ENCODE peak calls at places on chromosomes 16 and 17, in five cellular contexts. M is body of pancreas, O is upper lobe of right lung, N is lung, C is endothelial cell. D is an unnamed sample.

GRCh38 chr17:2691965-2692780 is 19.4 kb downstream of the CLUH start:
- DNase-seq in M (peak), O (peak), N (no peak), C (no peak), D (no peak)

GRCh38 chr17:58377661-58378060 is 25.7 kb upstream of the SUPT4H1 start:
- DNase-seq in M (no peak), O (no peak), N (no peak), C (no peak), D (no peak)

GRCh38 chr17:60827920-60828319 is 150.3 kb downstream of the BCAS3 start:
- DNase-seq in M (no peak), O (no peak), N (no peak), C (no peak), D (no peak)

GRCh38 chr16:30372725-30373124 is 1.9 kb upstream of the MYL11 start:
- DNase-seq in M (no peak), O (peak), N (no peak), C (no peak), D (no peak)

GRCh38 chr16:57512296-57513001 is 23.9 kb downstream of the CCDC102A start:
- DNase-seq in M (no peak), O (no peak), N (no peak), C (no peak), D (no peak)

GRCh38 chr17:1629647-1630310 is 1.1 kb upstream of the SLC43A2 start:
- DNase-seq in M (peak), O (peak), N (peak), C (peak), D (peak)

GRCh38 chr16:5036228-5037156 is 2.8 kb upstream of the NAGPA start:
- DNase-seq in M (no peak), O (no peak), N (no peak), C (no peak), D (no peak)

GRCh38 chr16:19563377-19563776 is 7.9 kb downstream of the VPS35L start:
- DNase-seq in M (no peak), O (no peak), N (no peak), C (no peak), D (no peak)

GRCh38 chr16:53876811-53877210 is 172.9 kb downstream of the FTO start:
- DNase-seq in M (no peak), O (no peak), N (no peak), C (no peak), D (no peak)

GRCh38 chr17:66200685-66201092 is 8.8 kb upstream of the CEP112 start:
- DNase-seq in M (peak), O (no peak), N (peak), C (peak), D (peak)

GRCh38 chr17:70584255-70584654 is 414.9 kb downstream of the KCNJ2 start:
- DNase-seq in M (no peak), O (no peak), N (no peak), C (no peak), D (no peak)

GRCh38 chr17:16304832-16305231 is 48.4 kb downstream of the CENPV start:
- DNase-seq in M (no peak), O (no peak), N (no peak), C (peak), D (no peak)

GRCh38 chr17:61393904-61394629 is 5.6 kb upstream of the TBX2 start:
- DNase-seq in M (no peak), O (no peak), N (no peak), C (no peak), D (no peak)

GRCh38 chr16:85554791-85555548 is 58.2 kb upstream of the GSE1 start:
- DNase-seq in M (peak), O (peak), N (peak), C (peak), D (peak)

GRCh38 chr16:15985144-15985543 is 35.7 kb downstream of the ABCC1 start:
- DNase-seq in M (no peak), O (no peak), N (no peak), C (no peak), D (no peak)

GRCh38 chr17:44906987-44907681 is 7.9 kb upstream of the EFTUD2 start:
- DNase-seq in M (no peak), O (no peak), N (no peak), C (no peak), D (no peak)

GRCh38 chr16:55842369-55843104 is 9.6 kb upstream of the CES1 start:
- DNase-seq in M (peak), O (no peak), N (no peak), C (peak), D (no peak)

GRCh38 chr17:79079421-79080200 is 5.0 kb downstream of the ENGASE start:
- DNase-seq in M (no peak), O (peak), N (no peak), C (no peak), D (no peak)

GRCh38 chr17:50112694-50113093 is 17.3 kb downstream of the SAMD14 start:
- DNase-seq in M (no peak), O (no peak), N (no peak), C (no peak), D (no peak)

GRCh38 chr17:65537845-65538678 is 23.4 kb downstream of the AXIN2 start:
- DNase-seq in M (no peak), O (no peak), N (no peak), C (no peak), D (no peak)

GRCh38 chr17:4585203-4585939 is 1.0 kb downstream of the SMTNL2 start:
- DNase-seq in M (no peak), O (peak), N (no peak), C (no peak), D (no peak)

GRCh38 chr17:80599546-80600305 is 55.1 kb downstream of the RPTOR start:
- DNase-seq in M (no peak), O (no peak), N (no peak), C (no peak), D (peak)

GRCh38 chr16:3734084-3734757 is 16.9 kb upstream of the TRAP1 start:
- DNase-seq in M (no peak), O (peak), N (no peak), C (no peak), D (no peak)

GRCh38 chr16:8869212-8869987 is 594 bp upstream of the CARHSP1 start:
- DNase-seq in M (no peak), O (no peak), N (no peak), C (no peak), D (no peak)

GRCh38 chr16:46972971-46973456 is 460 bp downstream of the DNAJA2 start:
- DNase-seq in M (peak), O (peak), N (peak), C (peak), D (peak)

GRCh38 chr16:46975165-46975564 is 1.7 kb upstream of the DNAJA2 start:
- DNase-seq in M (no peak), O (no peak), N (no peak), C (no peak), D (no peak)

GRCh38 chr16:46972429-46972970 is 974 bp downstream of the DNAJA2 start:
- DNase-seq in M (no peak), O (no peak), N (no peak), C (no peak), D (no peak)

GRCh38 chr16:46974352-46974751 is 878 bp upstream of the DNAJA2 start:
- DNase-seq in M (no peak), O (no peak), N (no peak), C (no peak), D (no peak)

DNA sequence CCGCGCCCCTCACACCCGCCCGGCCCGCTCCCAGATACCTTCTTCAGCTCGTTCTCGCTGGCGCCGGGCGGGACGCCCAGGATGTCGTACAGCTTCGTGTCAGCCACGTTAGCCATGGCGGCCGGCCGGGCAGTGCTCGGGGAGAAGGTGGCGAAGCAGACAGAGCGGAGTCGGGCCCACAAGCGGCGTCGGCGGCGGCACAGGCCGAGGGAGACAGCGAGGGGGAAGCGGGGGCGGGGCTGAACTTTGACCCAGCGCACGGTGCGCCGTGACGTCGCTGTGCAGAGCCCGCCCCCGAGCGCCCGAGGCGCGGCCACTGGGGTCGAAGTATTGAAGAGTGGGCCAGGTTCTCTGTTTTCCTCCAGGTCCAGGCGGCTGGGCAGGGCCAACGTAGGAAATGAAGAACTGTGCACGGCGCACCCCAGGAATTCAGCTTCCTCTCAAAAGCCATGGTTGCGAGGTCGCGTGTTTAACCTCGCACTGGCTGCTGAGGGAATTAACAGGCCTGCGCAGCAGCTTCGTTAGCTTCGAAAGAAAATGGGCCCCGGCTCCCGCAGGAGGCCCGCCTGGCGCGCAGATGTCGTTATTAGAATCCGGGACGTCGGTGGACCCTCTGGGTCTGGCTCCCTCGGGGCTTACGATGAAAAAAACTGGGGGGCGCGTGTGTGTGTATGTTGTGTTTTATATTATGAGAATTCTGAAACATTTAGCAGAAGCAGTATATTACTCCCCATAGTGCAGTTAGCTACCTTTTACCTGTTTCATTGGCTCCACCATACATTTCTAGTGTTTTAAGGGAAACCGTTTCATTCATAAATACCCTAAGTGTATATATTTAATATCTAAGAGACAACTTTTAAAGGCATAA is at the start of gene DNAJA2:
- DNase-seq in M (peak), O (peak), N (peak), C (peak), D (peak)
- TF ChIP-seq CTCF in M (no peak), O (no peak), N (no peak), C (no peak), D (no peak)

DNA sequence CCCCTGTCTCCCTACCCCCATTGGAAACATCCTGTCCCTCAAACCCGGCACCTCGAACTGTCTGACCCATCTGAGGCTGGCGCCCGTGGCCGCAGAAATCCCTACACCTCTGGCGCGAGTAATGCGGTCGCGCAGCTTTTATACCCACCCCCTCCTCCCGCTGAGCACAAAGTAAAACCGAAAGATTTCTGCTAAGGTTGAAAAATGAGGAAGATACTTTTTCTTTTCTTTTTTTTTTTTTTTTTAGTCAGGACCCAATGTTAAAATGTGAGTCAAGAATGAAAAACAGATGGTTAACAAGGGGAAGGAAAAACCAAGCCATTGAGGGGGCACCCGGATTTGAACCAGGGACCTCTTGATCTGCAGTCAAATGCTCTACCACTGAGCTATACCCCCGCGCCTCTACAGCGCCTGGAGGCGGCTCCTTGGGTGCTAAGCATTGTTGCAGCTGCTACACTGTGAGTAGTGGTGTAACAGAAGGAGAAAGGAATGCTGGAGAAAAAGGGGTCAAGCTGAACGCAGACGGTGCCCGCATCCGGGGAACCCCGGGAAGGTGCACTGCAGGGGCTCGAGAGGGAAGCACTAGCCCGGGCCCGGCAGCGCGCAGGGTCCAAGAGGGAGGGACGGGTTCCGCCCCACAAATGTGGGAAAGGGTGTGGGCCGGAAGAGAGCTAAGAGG is 751 bp upstream of the LASP1 start:
- DNase-seq in M (peak), O (peak), N (peak), C (peak), D (peak)
- TF ChIP-seq CTCF in M (no peak), O (peak), N (no peak), C (no peak), D (no peak)

GRCh38 chr16:28977703-28978641 is 3.4 kb downstream of the SPNS1 start:
- DNase-seq in M (no peak), O (no peak), N (no peak), C (no peak), D (no peak)
- TF ChIP-seq CTCF in M (peak), O (peak), N (no peak), C (no peak), D (peak)

GRCh38 chr16:87190288-87191240 is 126.6 kb downstream of the C16orf95 start:
- DNase-seq in M (no peak), O (no peak), N (no peak), C (peak), D (no peak)
- TF ChIP-seq CTCF in M (no peak), O (no peak), N (no peak), C (peak), D (no peak)

GRCh38 chr17:76707985-76708807 is 2.6 kb downstream of the MXRA7 start:
- DNase-seq in M (no peak), O (no peak), N (no peak), C (peak), D (no peak)
- TF ChIP-seq CTCF in M (peak), O (peak), N (no peak), C (no peak), D (no peak)

DNA sequence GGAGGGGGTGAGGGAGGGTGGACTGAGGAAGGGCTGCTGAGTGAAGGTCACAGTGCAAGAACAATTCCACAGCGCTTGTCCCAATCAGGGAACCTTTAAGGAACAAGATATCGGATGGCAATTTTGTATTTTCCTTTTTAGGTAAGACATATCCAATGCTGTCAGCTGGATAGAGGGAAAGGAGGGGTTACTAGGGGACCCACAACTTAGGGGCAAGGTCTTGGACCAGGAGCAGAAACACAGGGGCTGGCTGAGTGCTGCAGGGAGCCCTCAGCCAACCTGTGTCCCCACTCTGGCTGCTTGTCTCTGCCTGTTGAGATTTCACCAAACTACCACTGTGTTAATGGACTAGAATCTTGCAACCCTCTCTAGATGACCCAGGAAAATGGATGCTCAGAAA is 47.6 kb downstream of the AKAP1 start:
- DNase-seq in M (no peak), O (no peak), N (no peak), C (no peak), D (no peak)
- TF ChIP-seq CTCF in M (no peak), O (no peak), N (no peak), C (no peak), D (no peak)

D was measured in transverse colon.